ENCODE peak calls at places on chromosomes 16 and 17, in nine cellular contexts. Y is cardiac fibroblast, G is NCI-H345, M is substantia nigra, A is HEK293T, O is thoracic aorta, V is lung microvascular endothelial cell, I is progenitor cell of endocrine pancreas, B is KBM-7. D is an unnamed sample.

GRCh38 chr16:53090591-53091507 is 36.1 kb downstream of the CHD9 start:
- DNase-seq in Y (peak; percentile 99), G (no peak), M (peak; percentile 72), A (no peak), O (peak; percentile 86), V (peak; percentile 98), I (no peak), B (peak; percentile 86), D (peak; percentile 90)

GRCh38 chr16:72474511-72475123 is 302.7 kb upstream of the PMFBP1 start:
- DNase-seq in Y (peak; percentile 92), G (no peak), M (no peak), A (no peak), O (no peak), V (peak; percentile 47), I (no peak), B (no peak), D (peak; percentile 2)

GRCh38 chr17:71334041-71334781 is 786.6 kb upstream of the SOX9 start:
- DNase-seq in Y (no peak), G (no peak), M (no peak), A (no peak), O (no peak), V (no peak), I (no peak), B (no peak), D (no peak)

GRCh38 chr16:30535106-30535776 is 583 bp upstream of the ZNF747 start:
- DNase-seq in Y (no peak), G (no peak), M (no peak), A (no peak), O (no peak), V (peak; percentile 41), I (no peak), B (no peak), D (no peak)

GRCh38 chr17:50129946-50130777 is at the start of gene SAMD14:
- DNase-seq in Y (no peak), G (peak; percentile 48), M (no peak), A (peak; percentile 61), O (no peak), V (peak; percentile 57), I (no peak), B (no peak), D (no peak)

GRCh38 chr17:61000911-61001310 is 323.3 kb downstream of the BCAS3 start:
- DNase-seq in Y (peak; percentile 82), G (no peak), M (no peak), A (no peak), O (no peak), V (peak; percentile 22), I (no peak), B (peak; percentile 7), D (peak; percentile 19)

GRCh38 chr16:12637002-12637401 is 166.7 kb downstream of the CPPED1 start:
- DNase-seq in Y (no peak), G (no peak), M (no peak), A (no peak), O (no peak), V (no peak), I (no peak), B (no peak), D (no peak)

GRCh38 chr16:21277927-21278706 is at the start of gene CRYM:
- DNase-seq in Y (peak; percentile 31), G (peak; percentile 81), M (no peak), A (peak; percentile 82), O (no peak), V (peak; percentile 30), I (peak; percentile 67), B (peak; percentile 52), D (no peak)

GRCh38 chr17:55601874-55602364 is 90.7 kb upstream of the SMIM36 start:
- DNase-seq in Y (peak; percentile 74), G (no peak), M (no peak), A (peak; percentile 24), O (no peak), V (peak; percentile 66), I (no peak), B (peak; percentile 60), D (peak; percentile 31)

GRCh38 chr16:83970430-83970815 is 2.4 kb downstream of the NECAB2 start:
- DNase-seq in Y (no peak), G (no peak), M (no peak), A (no peak), O (no peak), V (no peak), I (no peak), B (no peak), D (no peak)

GRCh38 chr17:77453613-77454559 is 313.1 kb downstream of the SEC14L1 start:
- DNase-seq in Y (no peak), G (no peak), M (no peak), A (no peak), O (no peak), V (peak; percentile 25), I (no peak), B (no peak), D (no peak)

GRCh38 chr17:81386646-81387234 is 8.5 kb upstream of the BAHCC1 start:
- DNase-seq in Y (no peak), G (peak; percentile 56), M (peak; percentile 68), A (no peak), O (no peak), V (no peak), I (peak; percentile 49), B (no peak), D (peak; percentile 38)

GRCh38 chr16:82653550-82654511 is 27.1 kb downstream of the CDH13 start:
- DNase-seq in Y (peak; percentile 93), G (no peak), M (no peak), A (no peak), O (no peak), V (peak; percentile 89), I (no peak), B (peak; percentile 83), D (peak; percentile 63)

GRCh38 chr17:72931163-72931562 is 161.3 kb downstream of the SLC39A11 start:
- DNase-seq in Y (no peak), G (no peak), M (no peak), A (no peak), O (no peak), V (no peak), I (no peak), B (no peak), D (peak; percentile 10)

GRCh38 chr17:77087650-77088454 is 52.9 kb upstream of the SEC14L1 start:
- DNase-seq in Y (no peak), G (no peak), M (no peak), A (no peak), O (no peak), V (no peak), I (no peak), B (no peak), D (no peak)

GRCh38 chr16:88983157-88983556 is 6.2 kb upstream of the CBFA2T3 start:
- DNase-seq in Y (no peak), G (no peak), M (no peak), A (no peak), O (no peak), V (no peak), I (no peak), B (no peak), D (peak; percentile 41)

GRCh38 chr17:78002166-78002565 is 43.7 kb downstream of the TNRC6C start:
- DNase-seq in Y (no peak), G (no peak), M (no peak), A (no peak), O (no peak), V (no peak), I (no peak), B (no peak), D (no peak)

GRCh38 chr16:81754810-81755209 is 24.3 kb upstream of the PLCG2 start:
- DNase-seq in Y (no peak), G (no peak), M (no peak), A (no peak), O (no peak), V (no peak), I (no peak), B (no peak), D (no peak)

GRCh38 chr17:55120651-55121050 is 144.1 kb upstream of the HLF start:
- DNase-seq in Y (no peak), G (no peak), M (no peak), A (no peak), O (no peak), V (no peak), I (no peak), B (no peak), D (no peak)

GRCh38 chr17:41976142-41976768 is 9.7 kb downstream of the CNP start:
- DNase-seq in Y (no peak), G (no peak), M (no peak), A (no peak), O (no peak), V (no peak), I (no peak), B (no peak), D (no peak)

GRCh38 chr17:40498281-40499084 is 2.9 kb downstream of the TNS4 start:
- DNase-seq in Y (no peak), G (peak; percentile 55), M (no peak), A (no peak), O (no peak), V (no peak), I (no peak), B (no peak), D (no peak)

GRCh38 chr17:81599719-81600486 is 37.0 kb downstream of the NPLOC4 start:
- DNase-seq in Y (peak; percentile 69), G (no peak), M (no peak), A (no peak), O (no peak), V (peak; percentile 74), I (no peak), B (no peak), D (no peak)

GRCh38 chr17:17502741-17503565 is 6.8 kb upstream of the RASD1 start:
- DNase-seq in Y (no peak), G (no peak), M (no peak), A (no peak), O (no peak), V (no peak), I (no peak), B (no peak), D (no peak)

GRCh38 chr16:14354561-14355351 is 275.3 kb downstream of the PARN start:
- DNase-seq in Y (no peak), G (no peak), M (no peak), A (no peak), O (no peak), V (no peak), I (no peak), B (peak; percentile 15), D (peak; percentile 66)

GRCh38 chr17:42407289-42407836 is 15.7 kb downstream of the CAVIN1 start:
- DNase-seq in Y (peak; percentile 61), G (peak; percentile 82), M (peak; percentile 28), A (peak; percentile 65), O (peak; percentile 72), V (peak; percentile 85), I (no peak), B (peak; percentile 40), D (peak; percentile 56)

GRCh38 chr17:29590261-29590978 is 972 bp upstream of the GIT1 start:
- DNase-seq in Y (peak; percentile 69), G (no peak), M (no peak), A (no peak), O (no peak), V (peak; percentile 53), I (no peak), B (peak; percentile 36), D (peak; percentile 56)

GRCh38 chr16:83936581-83937165 is 16.4 kb upstream of the OSGIN1 start:
- DNase-seq in Y (no peak), G (no peak), M (no peak), A (no peak), O (no peak), V (no peak), I (no peak), B (no peak), D (no peak)

GRCh38 chr17:63203652-63204051 is 237.6 kb downstream of the TANC2 start:
- DNase-seq in Y (no peak), G (no peak), M (no peak), A (no peak), O (no peak), V (no peak), I (no peak), B (no peak), D (no peak)

GRCh38 chr17:39622380-39623006 is 4.3 kb upstream of the PPP1R1B start:
- DNase-seq in Y (no peak), G (no peak), M (no peak), A (no peak), O (no peak), V (no peak), I (no peak), B (no peak), D (no peak)

GRCh38 chr16:71826533-71827017 is 17.9 kb upstream of the AP1G1 start:
- DNase-seq in Y (no peak), G (no peak), M (no peak), A (no peak), O (no peak), V (no peak), I (no peak), B (peak; percentile 35), D (no peak)

GRCh38 chr17:55740515-55741352 is 10.1 kb upstream of the PCTP start:
- DNase-seq in Y (no peak), G (no peak), M (no peak), A (no peak), O (no peak), V (no peak), I (no peak), B (no peak), D (no peak)